ENCODE peak calls at places on chromosomes 16 and 17, in nine cellular contexts. T, I, C, Z, P, J, Y, S and N are unnamed samples.

GRCh38 chr17:77308768-77309726 is 168.3 kb downstream of the SEC14L1 start:
- DNase-seq in T (peak; percentile 71), I (peak; percentile 78), C (peak; percentile 78), Z (peak; percentile 93), P (peak; percentile 37), J (peak; percentile 74), Y (no peak), S (no peak), N (peak; percentile 90)

GRCh38 chr17:52410781-52411180 is 252.3 kb upstream of the CA10 start:
- DNase-seq in T (no peak), I (no peak), C (no peak), Z (peak; percentile 11), P (no peak), J (no peak), Y (no peak), S (no peak), N (no peak)

GRCh38 chr16:23374721-23375120 is 72.6 kb downstream of the SCNN1B start:
- DNase-seq in T (peak; percentile 68), I (no peak), C (peak; percentile 82), Z (no peak), P (no peak), J (no peak), Y (no peak), S (no peak), N (no peak)

GRCh38 chr16:12901597-12902436 is at the start of gene SHISA9:
- DNase-seq in T (no peak), I (no peak), C (no peak), Z (peak; percentile 57), P (no peak), J (no peak), Y (no peak), S (no peak), N (no peak)

GRCh38 chr17:67400193-67400592 is 23.1 kb downstream of the PITPNC1 start:
- DNase-seq in T (no peak), I (no peak), C (no peak), Z (peak; percentile 21), P (no peak), J (peak; percentile 12), Y (no peak), S (no peak), N (no peak)

GRCh38 chr17:35238817-35239216 is 4.1 kb upstream of the SLFN5 start:
- DNase-seq in T (no peak), I (peak; percentile 70), C (no peak), Z (peak; percentile 81), P (no peak), J (peak; percentile 78), Y (no peak), S (no peak), N (peak; percentile 80)

GRCh38 chr16:48165961-48166578 is 10.3 kb upstream of the ABCC12 start:
- DNase-seq in T (no peak), I (peak; percentile 12), C (no peak), Z (peak; percentile 49), P (peak; percentile 38), J (peak; percentile 17), Y (no peak), S (no peak), N (no peak)

GRCh38 chr16:15041260-15042011 is 14.4 kb downstream of the NTAN1 start:
- DNase-seq in T (peak; percentile 81), I (peak; percentile 63), C (peak; percentile 85), Z (peak; percentile 92), P (no peak), J (peak; percentile 48), Y (no peak), S (peak; percentile 55), N (peak; percentile 80)

GRCh38 chr16:31819386-31819785 is 54.2 kb upstream of the ZNF267 start:
- DNase-seq in T (no peak), I (no peak), C (no peak), Z (no peak), P (no peak), J (no peak), Y (no peak), S (no peak), N (no peak)
- H3K4me3 ChIP-seq in T (no peak overlapping the region), I (no peak overlapping the region), C (no peak overlapping the region), Z (no peak overlapping the region), P (no peak overlapping the region), J (no peak overlapping the region), Y (no peak overlapping the region), S (no peak overlapping the region), N (no peak overlapping the region)

DNA sequence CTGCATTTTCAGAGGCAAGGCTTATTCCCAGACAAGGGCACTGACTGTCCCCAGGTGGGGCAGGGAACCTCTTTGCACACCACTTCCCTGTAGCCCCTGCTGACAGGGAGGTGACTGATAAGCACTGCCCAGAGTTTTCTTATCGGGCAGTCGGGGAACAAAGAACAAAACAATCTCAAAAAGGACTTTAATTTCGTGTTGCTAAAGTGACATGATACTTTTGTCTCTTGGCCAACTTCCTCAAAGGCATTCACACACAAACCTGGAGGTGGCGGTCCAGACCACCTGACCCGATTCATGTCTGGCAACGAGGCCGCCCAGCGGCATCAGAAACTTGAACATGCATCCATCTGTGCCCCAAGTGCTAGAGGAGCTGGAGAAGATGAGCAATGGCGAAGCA is 28.9 kb downstream of the ZDHHC7 start:
- DNase-seq in T (peak; percentile 72), I (no peak), C (peak; percentile 74), Z (no peak), P (no peak), J (no peak), Y (no peak), S (no peak), N (no peak)
- TF ChIP-seq CTCF in T (peak; percentile 19), I (no peak), C (no peak), Z (no peak), P (peak; percentile 21), J (no peak), Y (no peak), S (no peak), N (no peak)

GRCh38 chr17:1709403-1709891 is 730 bp downstream of the TLCD2 start:
- DNase-seq in T (no peak), I (no peak), C (no peak), Z (peak; percentile 41), P (no peak), J (no peak), Y (no peak), S (no peak), N (no peak)
- H3K4me3 ChIP-seq in T (peak overlapping the region; percentile 81), I (peak overlapping the region; percentile 57), C (peak overlapping the region; percentile 71), Z (peak overlapping the region; percentile 68), P (peak overlapping the region; percentile 53), J (peak overlapping the region; percentile 69), Y (peak overlapping the region; percentile 66), S (peak overlapping the region; percentile 91), N (peak overlapping the region; percentile 53)

DNA sequence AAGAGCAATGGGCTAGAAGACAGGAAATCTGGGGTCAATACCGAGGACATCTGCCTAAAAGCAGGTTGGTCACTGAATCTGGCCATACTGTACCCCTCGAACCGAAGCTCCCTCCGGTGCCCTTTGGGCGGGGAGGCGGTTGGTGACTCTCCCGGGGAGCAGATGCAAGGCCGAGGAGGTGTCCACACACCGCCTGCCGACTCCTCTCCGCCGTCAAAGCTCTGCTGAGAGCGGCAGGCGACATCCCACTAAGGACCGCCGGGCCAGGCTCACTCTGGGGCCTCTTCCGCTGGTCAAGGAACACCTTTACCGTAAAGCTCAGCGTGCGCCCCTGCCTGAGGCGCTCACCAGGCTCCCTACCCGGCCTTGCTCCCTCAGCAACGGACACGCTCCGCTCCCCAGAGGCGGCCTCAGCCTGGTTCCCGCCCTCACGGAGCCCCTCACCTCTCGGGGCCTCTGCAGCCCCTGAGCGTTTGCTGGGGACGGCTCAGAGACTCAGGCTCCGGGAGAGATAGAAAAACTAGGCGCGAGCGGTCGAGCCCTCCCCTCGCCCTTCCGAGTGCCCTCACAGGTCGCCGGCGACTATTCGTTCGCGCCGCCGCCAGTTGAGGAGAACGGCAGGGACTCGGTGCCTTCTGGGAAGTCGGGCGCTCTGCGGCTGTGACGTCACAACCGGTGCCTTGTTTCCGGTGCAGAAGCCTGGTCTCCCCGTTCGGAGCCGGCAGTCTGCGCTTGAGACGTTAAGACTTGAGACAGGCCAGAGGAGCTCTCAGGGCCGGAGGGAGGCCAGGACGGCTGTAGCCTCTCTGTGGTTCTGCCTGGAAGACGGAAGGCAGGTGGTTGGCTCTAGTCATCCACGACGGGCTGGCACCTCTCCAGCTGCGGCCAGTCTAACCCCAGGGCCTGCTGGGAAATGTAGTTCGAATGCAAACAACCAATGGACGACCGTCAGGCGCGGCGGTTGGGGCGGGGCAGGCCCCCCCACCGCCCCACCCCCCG is at the start of gene ZNF200:
- DNase-seq in T (peak; percentile 98), I (peak; percentile 97), C (peak; percentile 98), Z (peak; percentile 98), P (peak; percentile 95), J (peak; percentile 94), Y (peak; percentile 75), S (peak; percentile 82), N (peak; percentile 95)
- TF ChIP-seq CTCF in T (no peak), I (no peak), C (no peak), Z (no peak), P (no peak), J (no peak), Y (no peak), S (no peak), N (no peak)

GRCh38 chr17:78504156-78504925 is 72.9 kb downstream of the DNAH17 start:
- DNase-seq in T (no peak), I (no peak), C (peak; percentile 35), Z (no peak), P (no peak), J (no peak), Y (no peak), S (no peak), N (no peak)

GRCh38 chr17:78510141-78510935 is 66.9 kb downstream of the DNAH17 start:
- DNase-seq in T (no peak), I (no peak), C (peak; percentile 53), Z (no peak), P (no peak), J (no peak), Y (no peak), S (no peak), N (no peak)

GRCh38 chr17:78502611-78503148 is 74.5 kb downstream of the DNAH17 start:
- DNase-seq in T (no peak), I (no peak), C (peak; percentile 51), Z (no peak), P (no peak), J (no peak), Y (no peak), S (no peak), N (no peak)

GRCh38 chr17:78506454-78507309 is 70.5 kb downstream of the DNAH17 start:
- DNase-seq in T (no peak), I (no peak), C (peak; percentile 56), Z (no peak), P (no peak), J (no peak), Y (no peak), S (no peak), N (no peak)

GRCh38 chr17:78507526-78507925 is 69.7 kb downstream of the DNAH17 start:
- DNase-seq in T (no peak), I (no peak), C (no peak), Z (no peak), P (no peak), J (no peak), Y (no peak), S (no peak), N (no peak)
- H3K4me3 ChIP-seq in T (no peak overlapping the region), I (no peak overlapping the region), C (no peak overlapping the region), Z (no peak overlapping the region), P (no peak overlapping the region), J (no peak overlapping the region), Y (no peak overlapping the region), S (no peak overlapping the region), N (no peak overlapping the region)

GRCh38 chr17:61436995-61437704 is 15.1 kb upstream of the TBX4 start:
- DNase-seq in T (no peak), I (no peak), C (no peak), Z (no peak), P (no peak), J (no peak), Y (no peak), S (no peak), N (no peak)
- TF ChIP-seq CTCF in T (no peak), I (no peak), C (no peak), Z (no peak), P (no peak), J (no peak), Y (no peak), S (no peak), N (no peak)

GRCh38 chr17:56593073-56593740 is at the start of gene NOG:
- DNase-seq in T (peak; percentile 61), I (peak; percentile 24), C (peak; percentile 79), Z (peak; percentile 64), P (peak; percentile 36), J (peak; percentile 54), Y (no peak), S (no peak), N (peak; percentile 17)
- H3K4me3 ChIP-seq in T (peak within 1 kb of the TSS; percentile 68), I (peak within 1 kb of the TSS; percentile 51), C (peak within 1 kb of the TSS; percentile 58), Z (peak within 1 kb of the TSS; percentile 61), P (peak within 1 kb of the TSS; percentile 41), J (peak within 1 kb of the TSS; percentile 68), Y (peak within 1 kb of the TSS; percentile 67), S (peak within 1 kb of the TSS; percentile 82), N (peak within 1 kb of the TSS; percentile 42)